ENCODE peak calls at places on chromosome 15, in eight cellular contexts. P, H, E, X, A, L, S and W are unnamed samples.

GRCh38 chr15:30670056-30670455 is 44.1 kb downstream of the ARHGAP11B start:
- DNase-seq in L (no peak), E (no peak), P (no peak), X (no peak), A (no peak), H (no peak), S (peak), W (no peak)

GRCh38 chr15:65824031-65824743 is 32.1 kb upstream of the DENND4A start:
- DNase-seq in S (no peak), E (peak), A (peak), L (peak), X (peak), H (peak), P (no peak), W (no peak)

GRCh38 chr15:91192285-91193058 is 92.4 kb downstream of the SV2B start:
- DNase-seq in S (no peak), A (no peak), E (no peak), H (no peak), L (no peak), X (no peak), P (no peak), W (no peak)

GRCh38 chr15:84001655-84002054 is 233.9 kb upstream of the GOLGA6L4 start:
- DNase-seq in A (no peak), P (no peak), L (no peak), E (no peak), S (no peak), H (no peak), X (no peak), W (no peak)

GRCh38 chr15:29102911-29103824 is 166.5 kb downstream of the NSMCE3 start:
- DNase-seq in A (no peak), S (peak), L (no peak), X (no peak), P (no peak), H (peak), E (no peak), W (peak)

GRCh38 chr15:51750942-51751686 is at the start of gene TMOD2:
- DNase-seq in A (peak), S (no peak), X (peak), L (peak), P (peak), E (peak), H (peak), W (peak)

GRCh38 chr15:41666353-41666920 is 6.2 kb downstream of the MGA start:
- DNase-seq in L (no peak), A (no peak), H (peak), E (no peak), S (no peak), X (no peak), P (no peak), W (no peak)

GRCh38 chr15:73273181-73274002 is 95.4 kb downstream of the HCN4 start:
- DNase-seq in A (peak), L (peak), X (peak), E (peak), P (peak), H (peak), S (no peak), W (peak)

GRCh38 chr15:88897456-88898194 is 2.3 kb upstream of the HAPLN3 start:
- DNase-seq in X (peak), E (peak), H (peak), S (no peak), A (peak), L (peak), P (peak), W (peak)

GRCh38 chr15:99711685-99712084 is 21.6 kb downstream of the LYSMD4 start:
- DNase-seq in A (no peak), P (no peak), H (no peak), E (no peak), X (no peak), L (no peak), S (no peak), W (peak)

GRCh38 chr15:28106294-28107110 is 7.4 kb upstream of the OCA2 start:
- DNase-seq in L (peak), E (no peak), H (no peak), P (no peak), A (no peak), X (no peak), S (no peak), W (no peak)

GRCh38 chr15:99138491-99138982 is 33.7 kb downstream of the SYNM start:
- DNase-seq in E (no peak), L (no peak), A (no peak), X (peak), P (no peak), H (no peak), S (no peak), W (no peak)

GRCh38 chr15:47587938-47588817 is 129.1 kb upstream of the SEMA6D start:
- DNase-seq in X (no peak), H (no peak), L (no peak), P (no peak), A (no peak), S (no peak), E (no peak), W (peak)

GRCh38 chr15:38391186-38391585 is 62.7 kb upstream of the FAM98B start:
- DNase-seq in H (no peak), A (no peak), E (no peak), P (no peak), X (no peak), L (no peak), S (no peak), W (no peak)